ENCODE peak calls at places on chromosomes 12 and 14, in five cellular contexts. I, T, H, E and L are unnamed samples.
A peak's percentile ranks its signal among the peaks of the same experiment; 100 is the strongest.

GRCh38 chr12:66662179-66662578 is 16.7 kb downstream of the GRIP1 start:
- DNase-seq in I (no peak), E (no peak), H (no peak), T (no peak), L (no peak)

GRCh38 chr12:116964004-116964739 is 53.4 kb downstream of the FBXW8 start:
- DNase-seq in T (no peak), E (no peak), H (no peak), I (no peak), L (no peak)

GRCh38 chr14:69879175-69880047 is at the start of gene SMOC1:
- DNase-seq in H (no peak), E (peak; percentile 82), I (peak; percentile 12), T (peak; percentile 18), L (peak; percentile 73)

GRCh38 chr12:121400332-121401139 is 618 bp downstream of the RNF34 start:
- DNase-seq in H (peak; percentile 87), I (peak; percentile 11), E (peak; percentile 48), T (no peak), L (peak; percentile 56)

GRCh38 chr12:133106253-133106652 is 23.8 kb downstream of the ZNF891 start:
- DNase-seq in H (no peak), T (no peak), I (no peak), E (no peak), L (peak; percentile 47)

GRCh38 chr12:124720019-124720686 is 143.5 kb downstream of the SCARB1 start:
- DNase-seq in T (no peak), H (no peak), E (no peak), I (no peak), L (peak; percentile 41)

GRCh38 chr12:93982847-93983315 is 165.5 kb upstream of the PLXNC1 start:
- DNase-seq in H (no peak), T (no peak), E (no peak), I (no peak), L (peak; percentile 27)

GRCh38 chr12:4014858-4015224 is 141.6 kb upstream of the PARP11 start:
- DNase-seq in H (no peak), T (no peak), I (no peak), E (no peak), L (no peak)

GRCh38 chr14:22155582-22155981 is 433.4 kb downstream of the DAD1 start:
- DNase-seq in T (no peak), H (no peak), I (no peak), E (no peak), L (no peak)

GRCh38 chr12:56688846-56689113 is 696 bp upstream of the PTGES3 start:
- DNase-seq in H (no peak), T (no peak), E (no peak), I (no peak), L (peak; percentile 78)

GRCh38 chr12:115070313-115070712 is 386.3 kb upstream of the TBX3 start:
- DNase-seq in T (no peak), E (no peak), I (no peak), H (no peak), L (no peak)

GRCh38 chr14:85528882-85529585 is 910 bp upstream of the FLRT2 start:
- DNase-seq in T (no peak), I (no peak), E (peak; percentile 45), H (peak; percentile 86), L (no peak)

GRCh38 chr12:68012712-68013111 is 23.5 kb downstream of the IFNG-AS1 start:
- DNase-seq in T (no peak), I (no peak), E (no peak), H (no peak), L (no peak)

GRCh38 chr12:124861492-124861891 is 2.2 kb downstream of the SCARB1 start:
- DNase-seq in I (peak; percentile 93), H (peak; percentile 92), E (no peak), T (peak; percentile 20), L (no peak)

GRCh38 chr12:93550748-93551611 is 21.5 kb upstream of the SOCS2 start:
- DNase-seq in E (no peak), H (no peak), I (no peak), T (no peak), L (no peak)

GRCh38 chr14:30597496-30597895 is 24.6 kb upstream of the SCFD1 start:
- DNase-seq in I (no peak), E (no peak), H (no peak), T (no peak), L (no peak)

GRCh38 chr14:30601579-30601916 is 20.6 kb upstream of the SCFD1 start:
- DNase-seq in T (no peak), I (no peak), E (no peak), H (no peak), L (no peak)

GRCh38 chr14:30596972-30597371 is 25.1 kb upstream of the SCFD1 start:
- DNase-seq in I (no peak), E (no peak), T (no peak), H (no peak), L (no peak)

GRCh38 chr14:30603402-30603801 is 18.7 kb upstream of the SCFD1 start:
- DNase-seq in I (no peak), T (no peak), E (no peak), H (no peak), L (no peak)

DNA sequence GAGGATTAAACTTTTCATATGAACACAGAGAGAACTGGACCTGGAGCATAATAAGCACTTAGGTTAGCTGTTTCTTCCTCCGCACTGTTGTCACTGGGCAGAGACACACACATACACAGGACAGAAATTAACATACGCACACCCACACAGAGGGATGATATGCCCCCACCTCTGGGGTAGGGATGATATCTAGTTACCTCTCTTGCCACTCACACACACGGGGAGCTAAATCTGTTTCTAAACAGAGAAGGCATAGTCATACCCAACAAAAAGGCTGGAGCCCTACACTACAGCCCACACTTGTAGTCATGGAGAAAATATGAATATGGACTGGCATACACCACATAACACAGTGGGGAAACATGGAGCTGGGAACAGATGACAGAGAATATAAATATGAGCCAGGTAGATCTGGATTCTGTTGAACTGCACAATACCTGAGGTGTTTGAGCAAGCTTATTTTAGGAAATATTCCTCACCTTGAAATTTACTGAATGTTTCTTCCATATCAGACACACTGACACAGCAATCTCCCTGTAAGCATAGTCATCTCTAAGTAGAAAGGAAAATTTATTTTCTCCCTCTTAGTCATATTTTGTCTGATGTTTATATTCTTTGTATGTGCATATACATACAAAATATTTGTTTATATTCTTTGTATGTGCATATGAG is 21.1 kb upstream of the SCFD1 start:
- DNase-seq in H (no peak), E (no peak), T (no peak), I (no peak), L (no peak)
- H3K4me3 ChIP-seq in H (no peak overlapping the region), E (no peak overlapping the region), T (no peak overlapping the region), I (no peak overlapping the region), L (no peak overlapping the region)

GRCh38 chr14:64112859-64113258 is 181.3 kb downstream of the ESR2 start:
- DNase-seq in T (no peak), H (no peak), I (no peak), E (peak; percentile 84), L (no peak)
- H3K4me3 ChIP-seq in T (peak overlapping the region; percentile 26), H (no peak overlapping the region), I (no peak overlapping the region), E (no peak overlapping the region), L (no peak overlapping the region)

GRCh38 chr14:61479746-61480502 is 158.5 kb downstream of the PRKCH start:
- DNase-seq in I (no peak), H (no peak), E (no peak), T (no peak), L (no peak)
- H3K4me3 ChIP-seq in I (no peak overlapping the region), H (no peak overlapping the region), E (no peak overlapping the region), T (no peak overlapping the region), L (no peak overlapping the region)

GRCh38 chr14:100587248-100587762 is at the start of gene BEGAIN:
- DNase-seq in E (no peak), T (no peak), H (no peak), I (no peak), L (no peak)
- H3K4me3 ChIP-seq in E (peak within 1 kb of the TSS; percentile 21), T (peak within 1 kb of the TSS; percentile 58), H (peak within 1 kb of the TSS; percentile 32), I (peak within 1 kb of the TSS; percentile 31), L (peak within 1 kb of the TSS; percentile 94)